ENCODE peak calls at places on chromosomes 6 and 20, in nine cellular contexts. U, N, I, Y, Z, M, G, B and V are unnamed samples.

GRCh38 chr20:44215125-44215524 is 4.6 kb upstream of the OSER1 start:
- DNase-seq in U (no peak), N (no peak), I (no peak), Y (peak; percentile 73), Z (peak; percentile 60), M (peak; percentile 80), G (peak; percentile 28), B (peak; percentile 26), V (peak; percentile 77)

GRCh38 chr6:107652526-107653182 is 162.7 kb downstream of the SOBP start:
- DNase-seq in U (no peak), N (no peak), I (no peak), Y (no peak), Z (no peak), M (no peak), G (no peak), B (no peak), V (no peak)

GRCh38 chr6:160837146-160837545 is 135.1 kb downstream of the PLG start:
- DNase-seq in U (no peak), N (no peak), I (no peak), Y (no peak), Z (no peak), M (no peak), G (no peak), B (no peak), V (no peak)

GRCh38 chr6:14211596-14211961 is 94.0 kb downstream of the CD83 start:
- DNase-seq in U (peak; percentile 16), N (no peak), I (no peak), Y (peak; percentile 41), Z (no peak), M (peak; percentile 64), G (no peak), B (peak; percentile 83), V (no peak)

GRCh38 chr20:6501061-6501460 is 266.4 kb upstream of the BMP2 start:
- DNase-seq in U (no peak), N (no peak), I (no peak), Y (no peak), Z (no peak), M (no peak), G (no peak), B (no peak), V (no peak)

GRCh38 chr6:131107166-131107565 is 28.1 kb upstream of the AKAP7 start:
- DNase-seq in U (no peak), N (no peak), I (no peak), Y (no peak), Z (no peak), M (no peak), G (no peak), B (no peak), V (no peak)

GRCh38 chr6:3496395-3496794 is 39.5 kb upstream of the SLC22A23 start:
- DNase-seq in U (no peak), N (no peak), I (no peak), Y (no peak), Z (no peak), M (no peak), G (no peak), B (no peak), V (no peak)

GRCh38 chr6:27007020-27007419 is 240.5 kb upstream of the PRSS16 start:
- DNase-seq in U (no peak), N (no peak), I (no peak), Y (no peak), Z (no peak), M (no peak), G (no peak), B (no peak), V (no peak)

GRCh38 chr6:163647624-163648023 is 233.1 kb downstream of the QKI start:
- DNase-seq in U (no peak), N (no peak), I (no peak), Y (no peak), Z (no peak), M (no peak), G (no peak), B (no peak), V (no peak)

GRCh38 chr6:54717849-54718455 is 128.6 kb upstream of the FAM83B start:
- DNase-seq in U (peak; percentile 43), N (peak; percentile 61), I (no peak), Y (peak; percentile 84), Z (no peak), M (no peak), G (peak; percentile 63), B (peak; percentile 66), V (peak; percentile 13)

GRCh38 chr6:163533443-163533842 is 118.9 kb downstream of the QKI start:
- DNase-seq in U (no peak), N (no peak), I (no peak), Y (no peak), Z (no peak), M (no peak), G (no peak), B (no peak), V (no peak)

GRCh38 chr6:11363881-11364576 is 131.6 kb upstream of the NEDD9 start:
- DNase-seq in U (no peak), N (no peak), I (no peak), Y (no peak), Z (no peak), M (no peak), G (no peak), B (no peak), V (no peak)

GRCh38 chr6:15793826-15794225 is 131.0 kb upstream of the DTNBP1 start:
- DNase-seq in U (no peak), N (no peak), I (no peak), Y (no peak), Z (no peak), M (no peak), G (no peak), B (no peak), V (no peak)

GRCh38 chr20:23222531-23223200 is 127.9 kb upstream of the NXT1 start:
- DNase-seq in U (no peak), N (no peak), I (peak; percentile 72), Y (no peak), Z (no peak), M (no peak), G (no peak), B (no peak), V (no peak)
- H3K9me3 ChIP-seq in U (no peaks in the 10 kb centered on the region), N (no peaks in the 10 kb centered on the region), I (no peaks in the 10 kb centered on the region), Y (no peaks in the 10 kb centered on the region), Z (no peaks in the 10 kb centered on the region), M (no peaks in the 10 kb centered on the region), G (no peaks in the 10 kb centered on the region), B (no peaks in the 10 kb centered on the region), V (peaks cover 18% of the 10 kb centered on the region)

DNA sequence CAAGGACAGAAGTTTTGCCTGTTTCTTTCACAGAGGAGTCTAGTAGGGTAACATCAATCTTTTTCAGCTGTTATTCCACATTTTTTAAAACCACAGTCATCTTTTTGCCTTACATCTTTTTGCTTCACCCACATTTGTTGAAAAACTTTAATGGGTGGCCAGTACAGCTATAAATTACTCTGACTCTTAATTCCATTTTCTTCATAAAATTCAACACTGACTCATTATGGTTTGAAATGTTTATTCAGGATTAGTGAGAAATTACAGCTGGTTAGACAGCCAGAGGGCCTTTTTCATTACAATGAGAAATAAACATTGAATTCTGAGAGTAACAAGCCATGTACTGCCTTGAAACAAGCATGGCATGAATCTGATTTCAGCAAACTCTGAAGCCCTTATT is 19.6 kb downstream of the NDUFAF4 start:
- DNase-seq in U (no peak), N (no peak), I (no peak), Y (no peak), Z (no peak), M (no peak), G (no peak), B (no peak), V (no peak)
- H3K27ac ChIP-seq in U (no peak overlapping the region), N (no peak overlapping the region), I (peak overlapping the region; percentile 64), Y (peak overlapping the region; percentile 30), Z (no peak overlapping the region), M (no peak overlapping the region), G (no peak overlapping the region), B (no peak overlapping the region), V (no peak overlapping the region)

GRCh38 chr20:58199058-58199457 is 29.4 kb downstream of the ANKRD60 start:
- DNase-seq in U (no peak), N (no peak), I (no peak), Y (no peak), Z (no peak), M (no peak), G (no peak), B (no peak), V (no peak)
- H3K9me3 ChIP-seq in U (no peaks in the 10 kb centered on the region), N (no peaks in the 10 kb centered on the region), I (no peaks in the 10 kb centered on the region), Y (no peaks in the 10 kb centered on the region), Z (no peaks in the 10 kb centered on the region), M (no peaks in the 10 kb centered on the region), G (no peaks in the 10 kb centered on the region), B (no peaks in the 10 kb centered on the region), V (no peaks in the 10 kb centered on the region)

DNA sequence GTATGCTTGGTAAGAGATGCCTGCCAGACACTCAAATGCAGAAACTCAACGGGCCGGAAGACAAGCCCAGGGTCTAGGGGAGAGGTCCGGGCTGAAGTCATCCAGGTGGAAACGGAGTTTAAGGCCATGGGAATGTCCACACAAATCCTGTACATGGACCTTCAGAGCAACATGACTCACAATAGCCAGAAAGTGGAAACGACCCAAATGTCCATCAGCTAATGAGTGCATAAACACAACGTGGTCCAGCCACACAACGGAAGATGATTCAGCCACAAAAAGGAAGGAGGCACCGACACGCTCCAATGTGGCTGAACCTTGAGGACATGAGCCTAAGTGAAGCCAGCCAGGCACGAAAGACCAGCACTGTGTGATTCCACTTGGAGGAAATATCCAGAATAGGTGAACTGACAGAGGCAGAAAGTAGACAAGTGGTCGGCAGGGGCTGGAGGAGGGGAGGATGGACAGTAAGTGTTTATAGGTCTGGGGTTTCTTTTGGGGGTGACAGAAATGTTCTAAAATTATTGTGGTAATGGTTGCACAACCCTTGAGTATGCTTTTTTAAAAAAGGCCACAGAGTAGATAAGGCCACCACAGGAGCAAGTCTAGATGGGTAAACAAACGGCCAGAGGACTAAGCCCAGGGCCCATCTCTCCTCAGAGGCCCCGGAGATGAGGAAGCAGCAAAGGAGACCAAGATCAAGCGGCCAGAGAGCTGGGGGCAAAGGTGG is 105.6 kb downstream of the PREX1 start:
- DNase-seq in U (no peak), N (no peak), I (no peak), Y (peak; percentile 38), Z (no peak), M (no peak), G (no peak), B (no peak), V (no peak)
- H3K27ac ChIP-seq in U (no peak overlapping the region), N (no peak overlapping the region), I (peak overlapping the region; percentile 57), Y (peak overlapping the region; percentile 82), Z (no peak overlapping the region), M (no peak overlapping the region), G (no peak overlapping the region), B (no peak overlapping the region), V (no peak overlapping the region)